ENCODE peak calls at places on chromosomes 4 and X, in ten cellular contexts. One of them, this sample, is unnamed.

GRCh38 chr4:33107813-33108212 is 2387.6 kb downstream of the PCDH7 start:
- DNase-seq in glutamatergic neuron: no peak
- DNase-seq in sigmoid colon: no peak
- DNase-seq in prostate gland: no peak
- DNase-seq in NB4: no peak
- DNase-seq in CD4-positive, alpha-beta T cell: no peak
- DNase-seq in right atrium auricular region: no peak
- DNase-seq in HL-60: no peak
- DNase-seq in heart left ventricle: no peak
- DNase-seq in uterus: no peak
- DNase-seq in this sample: no peak

GRCh38 chr4:122635205-122635604 is 14.3 kb upstream of the IL21 start:
- DNase-seq in glutamatergic neuron: no peak
- DNase-seq in sigmoid colon: no peak
- DNase-seq in prostate gland: no peak
- DNase-seq in NB4: no peak
- DNase-seq in CD4-positive, alpha-beta T cell: no peak
- DNase-seq in right atrium auricular region: no peak
- DNase-seq in HL-60: no peak
- DNase-seq in heart left ventricle: no peak
- DNase-seq in uterus: no peak
- DNase-seq in this sample: no peak

GRCh38 chr4:25441519-25442117 is 64.6 kb downstream of the ANAPC4 start:
- DNase-seq in glutamatergic neuron: peak
- DNase-seq in sigmoid colon: no peak
- DNase-seq in prostate gland: peak
- DNase-seq in NB4: peak
- DNase-seq in CD4-positive, alpha-beta T cell: no peak
- DNase-seq in right atrium auricular region: no peak
- DNase-seq in HL-60: no peak
- DNase-seq in heart left ventricle: no peak
- DNase-seq in uterus: no peak
- DNase-seq in this sample: peak

GRCh38 chrX:2342281-2342688 is 158.5 kb downstream of the DHRSX start:
- DNase-seq in glutamatergic neuron: no peak
- DNase-seq in sigmoid colon: no peak
- DNase-seq in prostate gland: no peak
- DNase-seq in NB4: no peak
- DNase-seq in CD4-positive, alpha-beta T cell: no peak
- DNase-seq in right atrium auricular region: peak
- DNase-seq in HL-60: no peak
- DNase-seq in heart left ventricle: peak
- DNase-seq in uterus: no peak
- DNase-seq in this sample: no peak

GRCh38 chr4:41631538-41631937 is 93.6 kb downstream of the LIMCH1 start:
- DNase-seq in glutamatergic neuron: no peak
- DNase-seq in sigmoid colon: no peak
- DNase-seq in prostate gland: no peak
- DNase-seq in NB4: no peak
- DNase-seq in CD4-positive, alpha-beta T cell: no peak
- DNase-seq in right atrium auricular region: no peak
- DNase-seq in HL-60: no peak
- DNase-seq in heart left ventricle: no peak
- DNase-seq in uterus: no peak
- DNase-seq in this sample: no peak

GRCh38 chrX:68409154-68409553 is 24.1 kb downstream of the OPHN1 start:
- DNase-seq in glutamatergic neuron: no peak
- DNase-seq in sigmoid colon: no peak
- DNase-seq in prostate gland: no peak
- DNase-seq in NB4: no peak
- DNase-seq in CD4-positive, alpha-beta T cell: no peak
- DNase-seq in right atrium auricular region: no peak
- DNase-seq in HL-60: no peak
- DNase-seq in heart left ventricle: no peak
- DNase-seq in uterus: no peak
- DNase-seq in this sample: no peak

GRCh38 chr4:76055005-76055404 is 19.1 kb upstream of the CXCL11 start:
- DNase-seq in glutamatergic neuron: no peak
- DNase-seq in sigmoid colon: no peak
- DNase-seq in prostate gland: no peak
- DNase-seq in NB4: peak
- DNase-seq in CD4-positive, alpha-beta T cell: no peak
- DNase-seq in right atrium auricular region: no peak
- DNase-seq in HL-60: no peak
- DNase-seq in heart left ventricle: no peak
- DNase-seq in uterus: no peak
- DNase-seq in this sample: no peak

GRCh38 chrX:130282151-130282550 is 13.5 kb upstream of the ZNF280C start:
- DNase-seq in glutamatergic neuron: no peak
- DNase-seq in sigmoid colon: no peak
- DNase-seq in prostate gland: no peak
- DNase-seq in NB4: no peak
- DNase-seq in CD4-positive, alpha-beta T cell: no peak
- DNase-seq in right atrium auricular region: no peak
- DNase-seq in HL-60: no peak
- DNase-seq in heart left ventricle: no peak
- DNase-seq in uterus: no peak
- DNase-seq in this sample: no peak

GRCh38 chrX:132855760-132856341 is 102.6 kb downstream of the HS6ST2 start:
- DNase-seq in glutamatergic neuron: no peak
- DNase-seq in sigmoid colon: no peak
- DNase-seq in prostate gland: no peak
- DNase-seq in NB4: no peak
- DNase-seq in CD4-positive, alpha-beta T cell: no peak
- DNase-seq in right atrium auricular region: no peak
- DNase-seq in HL-60: no peak
- DNase-seq in heart left ventricle: no peak
- DNase-seq in uterus: no peak
- DNase-seq in this sample: no peak

GRCh38 chr4:4432341-4433125 is 45.6 kb downstream of the NSG1 start:
- DNase-seq in glutamatergic neuron: no peak
- DNase-seq in sigmoid colon: peak
- DNase-seq in prostate gland: no peak
- DNase-seq in NB4: no peak
- DNase-seq in CD4-positive, alpha-beta T cell: no peak
- DNase-seq in right atrium auricular region: no peak
- DNase-seq in HL-60: no peak
- DNase-seq in heart left ventricle: no peak
- DNase-seq in uterus: no peak
- DNase-seq in this sample: no peak

GRCh38 chrX:108349210-108349609 is 89.0 kb downstream of the COL4A6 start:
- DNase-seq in glutamatergic neuron: no peak
- DNase-seq in sigmoid colon: no peak
- DNase-seq in prostate gland: no peak
- DNase-seq in NB4: no peak
- DNase-seq in CD4-positive, alpha-beta T cell: no peak
- DNase-seq in right atrium auricular region: no peak
- DNase-seq in HL-60: no peak
- DNase-seq in heart left ventricle: no peak
- DNase-seq in uterus: no peak
- DNase-seq in this sample: no peak

GRCh38 chr4:47367761-47368160 is 95.7 kb downstream of the COMMD8 start:
- DNase-seq in glutamatergic neuron: no peak
- DNase-seq in sigmoid colon: no peak
- DNase-seq in prostate gland: no peak
- DNase-seq in NB4: peak
- DNase-seq in CD4-positive, alpha-beta T cell: no peak
- DNase-seq in right atrium auricular region: no peak
- DNase-seq in HL-60: peak
- DNase-seq in heart left ventricle: no peak
- DNase-seq in uterus: no peak
- DNase-seq in this sample: no peak

GRCh38 chr4:140330311-140330900 is 43.0 kb upstream of the SCOC start:
- DNase-seq in glutamatergic neuron: no peak
- DNase-seq in sigmoid colon: no peak
- DNase-seq in prostate gland: no peak
- DNase-seq in NB4: peak
- DNase-seq in CD4-positive, alpha-beta T cell: no peak
- DNase-seq in right atrium auricular region: no peak
- DNase-seq in HL-60: no peak
- DNase-seq in heart left ventricle: no peak
- DNase-seq in uterus: no peak
- DNase-seq in this sample: no peak

GRCh38 chr4:74932010-74932409 is 906 bp upstream of the PARM1 start:
- DNase-seq in glutamatergic neuron: no peak
- DNase-seq in sigmoid colon: no peak
- DNase-seq in prostate gland: no peak
- DNase-seq in NB4: no peak
- DNase-seq in CD4-positive, alpha-beta T cell: no peak
- DNase-seq in right atrium auricular region: no peak
- DNase-seq in HL-60: no peak
- DNase-seq in heart left ventricle: no peak
- DNase-seq in uterus: no peak
- DNase-seq in this sample: no peak

DNA sequence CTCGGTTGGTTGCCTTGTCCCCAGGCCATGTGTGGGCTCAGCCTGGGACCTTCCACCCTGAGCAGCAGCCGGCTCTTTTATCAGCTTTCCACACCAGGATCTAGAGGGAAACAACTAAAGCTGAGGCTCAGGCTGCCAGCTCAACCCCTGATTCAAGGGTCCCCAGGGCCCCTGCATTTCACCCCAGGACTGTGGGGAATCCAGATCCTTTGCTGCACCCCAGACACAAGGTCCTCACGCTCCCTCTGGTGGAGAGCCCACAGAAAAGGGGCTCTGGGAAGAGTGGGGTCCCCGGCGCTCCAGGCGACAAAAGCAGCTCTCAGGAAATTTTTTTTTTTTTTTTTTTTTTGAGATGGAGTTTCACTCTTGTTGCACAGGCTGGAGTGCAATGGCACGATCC is 64.3 kb downstream of the ZFYVE28 start:
- DNase-seq in glutamatergic neuron: no peak
- DNase-seq in sigmoid colon: peak
- DNase-seq in prostate gland: no peak
- DNase-seq in NB4: peak
- DNase-seq in CD4-positive, alpha-beta T cell: peak
- DNase-seq in right atrium auricular region: no peak
- DNase-seq in HL-60: no peak
- DNase-seq in heart left ventricle: no peak
- DNase-seq in uterus: peak
- DNase-seq in this sample: no peak
- TF ChIP-seq CTCF in glutamatergic neuron: no peak
- TF ChIP-seq CTCF in sigmoid colon: no peak
- TF ChIP-seq CTCF in prostate gland: no peak
- TF ChIP-seq CTCF in NB4: peak
- TF ChIP-seq CTCF in CD4-positive, alpha-beta T cell: peak
- TF ChIP-seq CTCF in right atrium auricular region: peak
- TF ChIP-seq CTCF in HL-60: no peak
- TF ChIP-seq CTCF in heart left ventricle: no peak
- TF ChIP-seq CTCF in uterus: no peak
- TF ChIP-seq CTCF in this sample: peak

GRCh38 chr4:103915224-103915869 is 195.6 kb upstream of the TACR3 start:
- DNase-seq in glutamatergic neuron: no peak
- DNase-seq in sigmoid colon: no peak
- DNase-seq in prostate gland: no peak
- DNase-seq in NB4: peak
- DNase-seq in CD4-positive, alpha-beta T cell: no peak
- DNase-seq in right atrium auricular region: no peak
- DNase-seq in HL-60: no peak
- DNase-seq in heart left ventricle: no peak
- DNase-seq in uterus: no peak
- DNase-seq in this sample: no peak
- TF ChIP-seq CTCF in glutamatergic neuron: peak
- TF ChIP-seq CTCF in sigmoid colon: no peak
- TF ChIP-seq CTCF in prostate gland: peak
- TF ChIP-seq CTCF in NB4: peak
- TF ChIP-seq CTCF in CD4-positive, alpha-beta T cell: no peak
- TF ChIP-seq CTCF in right atrium auricular region: peak
- TF ChIP-seq CTCF in HL-60: no peak
- TF ChIP-seq CTCF in heart left ventricle: peak
- TF ChIP-seq CTCF in uterus: peak
- TF ChIP-seq CTCF in this sample: peak

GRCh38 chr4:22897520-22898108 is 204.9 kb downstream of the GBA3 start:
- DNase-seq in glutamatergic neuron: peak
- DNase-seq in sigmoid colon: no peak
- DNase-seq in prostate gland: no peak
- DNase-seq in NB4: peak
- DNase-seq in CD4-positive, alpha-beta T cell: no peak
- DNase-seq in right atrium auricular region: no peak
- DNase-seq in HL-60: no peak
- DNase-seq in heart left ventricle: no peak
- DNase-seq in uterus: no peak
- DNase-seq in this sample: peak
- TF ChIP-seq CTCF in glutamatergic neuron: peak
- TF ChIP-seq CTCF in sigmoid colon: no peak
- TF ChIP-seq CTCF in prostate gland: peak
- TF ChIP-seq CTCF in NB4: peak
- TF ChIP-seq CTCF in CD4-positive, alpha-beta T cell: peak
- TF ChIP-seq CTCF in right atrium auricular region: peak
- TF ChIP-seq CTCF in HL-60: peak
- TF ChIP-seq CTCF in heart left ventricle: peak
- TF ChIP-seq CTCF in uterus: peak
- TF ChIP-seq CTCF in this sample: peak

GRCh38 chr4:91118597-91118996 is 991.4 kb downstream of the CCSER1 start:
- DNase-seq in glutamatergic neuron: no peak
- DNase-seq in sigmoid colon: no peak
- DNase-seq in prostate gland: no peak
- DNase-seq in NB4: no peak
- DNase-seq in CD4-positive, alpha-beta T cell: no peak
- DNase-seq in right atrium auricular region: no peak
- DNase-seq in HL-60: no peak
- DNase-seq in heart left ventricle: no peak
- DNase-seq in uterus: no peak
- DNase-seq in this sample: no peak

GRCh38 chr4:91114386-91114785 is 987.2 kb downstream of the CCSER1 start:
- DNase-seq in glutamatergic neuron: no peak
- DNase-seq in sigmoid colon: no peak
- DNase-seq in prostate gland: no peak
- DNase-seq in NB4: no peak
- DNase-seq in CD4-positive, alpha-beta T cell: no peak
- DNase-seq in right atrium auricular region: no peak
- DNase-seq in HL-60: no peak
- DNase-seq in heart left ventricle: no peak
- DNase-seq in uterus: no peak
- DNase-seq in this sample: no peak

GRCh38 chr4:91111556-91111955 is 984.4 kb downstream of the CCSER1 start:
- DNase-seq in glutamatergic neuron: no peak
- DNase-seq in sigmoid colon: no peak
- DNase-seq in prostate gland: no peak
- DNase-seq in NB4: no peak
- DNase-seq in CD4-positive, alpha-beta T cell: no peak
- DNase-seq in right atrium auricular region: no peak
- DNase-seq in HL-60: no peak
- DNase-seq in heart left ventricle: no peak
- DNase-seq in uterus: no peak
- DNase-seq in this sample: no peak

GRCh38 chr4:91113130-91113706 is 986.0 kb downstream of the CCSER1 start:
- DNase-seq in glutamatergic neuron: no peak
- DNase-seq in sigmoid colon: no peak
- DNase-seq in prostate gland: no peak
- DNase-seq in NB4: peak
- DNase-seq in CD4-positive, alpha-beta T cell: no peak
- DNase-seq in right atrium auricular region: no peak
- DNase-seq in HL-60: no peak
- DNase-seq in heart left ventricle: no peak
- DNase-seq in uterus: no peak
- DNase-seq in this sample: no peak

DNA sequence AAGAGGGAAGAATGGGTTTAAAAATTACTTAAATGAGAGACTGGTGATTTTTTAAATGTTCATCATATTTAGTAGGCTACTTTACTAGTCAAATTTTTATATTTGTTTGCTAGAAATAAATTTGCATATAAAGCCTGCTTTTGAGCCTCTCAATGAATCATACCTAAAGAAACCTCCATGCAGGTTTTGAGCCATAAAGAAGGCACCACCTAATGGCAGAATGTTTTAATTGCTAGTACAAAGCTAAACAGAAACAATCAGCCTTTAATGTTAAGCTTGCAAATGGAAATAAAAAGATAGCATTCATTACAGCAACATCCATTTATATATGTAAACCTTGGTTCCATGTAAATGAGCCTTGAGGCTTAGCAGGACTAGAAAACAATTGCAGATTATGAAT is 989.7 kb downstream of the CCSER1 start:
- DNase-seq in glutamatergic neuron: no peak
- DNase-seq in sigmoid colon: no peak
- DNase-seq in prostate gland: no peak
- DNase-seq in NB4: peak
- DNase-seq in CD4-positive, alpha-beta T cell: no peak
- DNase-seq in right atrium auricular region: no peak
- DNase-seq in HL-60: peak
- DNase-seq in heart left ventricle: no peak
- DNase-seq in uterus: no peak
- DNase-seq in this sample: no peak
- TF ChIP-seq CTCF in glutamatergic neuron: peak
- TF ChIP-seq CTCF in sigmoid colon: no peak
- TF ChIP-seq CTCF in prostate gland: no peak
- TF ChIP-seq CTCF in NB4: no peak
- TF ChIP-seq CTCF in CD4-positive, alpha-beta T cell: no peak
- TF ChIP-seq CTCF in right atrium auricular region: no peak
- TF ChIP-seq CTCF in HL-60: no peak
- TF ChIP-seq CTCF in heart left ventricle: no peak
- TF ChIP-seq CTCF in uterus: no peak
- TF ChIP-seq CTCF in this sample: peak